ENCODE peak calls at places on chromosomes 5 and 9, in six cellular contexts. N, H, T, S, P and W are unnamed samples.

GRCh38 chr5:43037929-43038510 is 2.1 kb downstream of the ANXA2R start:
- DNase-seq in S (no peak), P (no peak), H (no peak), N (no peak), T (peak; percentile 84), W (no peak)

GRCh38 chr5:151079838-151080619 is 805 bp downstream of the TNIP1 start:
- DNase-seq in S (no peak), H (peak; percentile 60), P (no peak), T (peak; percentile 81), N (no peak), W (no peak)

GRCh38 chr9:21994526-21994995 is at the start of gene CDKN2B-AS1:
- DNase-seq in S (no peak), N (peak; percentile 63), H (peak; percentile 58), T (no peak), P (no peak), W (no peak)

GRCh38 chr9:79986437-79986836 is 414.7 kb downstream of the TLE4 start:
- DNase-seq in N (no peak), P (no peak), T (no peak), H (no peak), S (no peak), W (no peak)

GRCh38 chr5:34790087-34790486 is 48.9 kb upstream of the TTC23L start:
- DNase-seq in S (no peak), H (no peak), P (no peak), N (no peak), T (peak; percentile 11), W (no peak)

GRCh38 chr9:88826651-88827245 is 164.5 kb upstream of the S1PR3 start:
- DNase-seq in N (no peak), P (no peak), S (no peak), H (no peak), T (peak; percentile 87), W (no peak)

GRCh38 chr9:95506438-95506691 is 10.4 kb downstream of the PTCH1 start:
- DNase-seq in T (peak; percentile 45), N (no peak), P (peak; percentile 87), S (no peak), H (peak; percentile 32), W (no peak)

GRCh38 chr9:16505159-16505558 is 365.3 kb downstream of the BNC2 start:
- DNase-seq in P (no peak), T (peak; percentile 91), H (peak; percentile 69), N (no peak), S (no peak), W (no peak)

GRCh38 chr9:104686081-104686480 is 8.2 kb upstream of the OR13D1 start:
- DNase-seq in N (no peak), P (no peak), S (no peak), H (no peak), T (no peak), W (no peak)

DNA sequence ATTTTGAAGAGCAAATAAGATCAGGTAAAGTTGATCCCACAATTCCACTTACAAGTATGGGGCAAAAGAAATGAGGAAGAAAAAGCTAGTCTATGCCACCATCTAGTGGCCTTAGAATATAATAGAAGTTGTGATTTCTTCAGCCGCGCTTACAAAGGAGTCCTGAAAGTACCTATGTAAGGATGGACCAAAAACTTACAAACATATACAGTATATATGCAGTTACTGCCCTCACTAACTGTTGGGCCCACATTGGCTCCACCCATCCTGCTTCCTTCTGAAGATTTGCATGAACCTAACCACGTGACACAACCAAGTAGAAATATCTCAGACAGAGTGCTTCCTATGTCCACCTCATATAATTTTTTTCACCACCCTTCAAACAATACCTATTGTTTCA is 11.7 kb upstream of the OR13D1 start:
- DNase-seq in S (no peak), H (peak; percentile 39), N (no peak), P (no peak), T (peak; percentile 72), W (no peak)
- TF ChIP-seq CTCF in S (peak; percentile 20), H (peak; percentile 78), N (peak; percentile 41), P (no peak), T (peak; percentile 48), W (peak; percentile 59)

GRCh38 chr5:19960451-19960850 is 27.5 kb downstream of the CDH18 start:
- DNase-seq in T (no peak), S (no peak), N (no peak), P (no peak), H (no peak), W (no peak)

DNA sequence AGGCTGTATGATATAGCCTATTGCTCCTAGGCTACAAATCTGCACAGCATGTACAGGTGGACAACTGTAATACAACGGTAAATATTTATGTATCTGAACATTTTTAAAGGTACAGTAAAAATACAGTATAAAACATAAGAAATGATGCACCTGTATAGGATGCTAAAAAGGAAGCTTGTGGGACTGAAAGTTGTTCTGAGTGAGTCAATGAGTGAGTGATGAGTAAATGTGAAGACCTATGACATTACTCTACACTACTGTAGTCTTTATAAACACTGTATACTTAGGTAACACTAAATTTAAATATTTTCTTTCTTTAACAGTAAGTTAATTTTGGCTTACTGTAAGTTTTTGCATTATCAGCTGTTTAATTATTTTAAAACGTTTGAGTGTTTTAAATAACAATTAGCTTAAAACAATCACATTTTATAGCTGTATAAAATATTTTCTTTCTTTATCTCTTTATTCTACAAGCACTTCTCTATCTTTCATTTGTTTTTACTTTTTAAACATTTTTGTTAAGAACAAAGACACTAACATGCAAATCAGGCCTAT is 28.1 kb downstream of the CDH18 start:
- DNase-seq in H (no peak), S (no peak), T (no peak), N (no peak), P (no peak), W (no peak)
- TF ChIP-seq CTCF in H (no peak), S (no peak), T (no peak), N (no peak), P (no peak), W (no peak)

GRCh38 chr5:157487358-157487757 is 27.3 kb downstream of the NIPAL4 start:
- DNase-seq in N (no peak), H (no peak), T (no peak), S (no peak), P (no peak), W (no peak)

GRCh38 chr5:157485340-157485739 is 25.3 kb downstream of the NIPAL4 start:
- DNase-seq in T (no peak), N (no peak), H (no peak), S (no peak), P (no peak), W (no peak)

GRCh38 chr5:157484768-157485167 is 24.8 kb downstream of the NIPAL4 start:
- DNase-seq in H (no peak), S (no peak), P (peak; percentile 94), T (peak; percentile 25), N (peak; percentile 79), W (peak; percentile 65)

GRCh38 chr5:157486861-157487260 is 26.8 kb downstream of the NIPAL4 start:
- DNase-seq in S (no peak), H (no peak), N (no peak), T (no peak), P (no peak), W (no peak)

DNA sequence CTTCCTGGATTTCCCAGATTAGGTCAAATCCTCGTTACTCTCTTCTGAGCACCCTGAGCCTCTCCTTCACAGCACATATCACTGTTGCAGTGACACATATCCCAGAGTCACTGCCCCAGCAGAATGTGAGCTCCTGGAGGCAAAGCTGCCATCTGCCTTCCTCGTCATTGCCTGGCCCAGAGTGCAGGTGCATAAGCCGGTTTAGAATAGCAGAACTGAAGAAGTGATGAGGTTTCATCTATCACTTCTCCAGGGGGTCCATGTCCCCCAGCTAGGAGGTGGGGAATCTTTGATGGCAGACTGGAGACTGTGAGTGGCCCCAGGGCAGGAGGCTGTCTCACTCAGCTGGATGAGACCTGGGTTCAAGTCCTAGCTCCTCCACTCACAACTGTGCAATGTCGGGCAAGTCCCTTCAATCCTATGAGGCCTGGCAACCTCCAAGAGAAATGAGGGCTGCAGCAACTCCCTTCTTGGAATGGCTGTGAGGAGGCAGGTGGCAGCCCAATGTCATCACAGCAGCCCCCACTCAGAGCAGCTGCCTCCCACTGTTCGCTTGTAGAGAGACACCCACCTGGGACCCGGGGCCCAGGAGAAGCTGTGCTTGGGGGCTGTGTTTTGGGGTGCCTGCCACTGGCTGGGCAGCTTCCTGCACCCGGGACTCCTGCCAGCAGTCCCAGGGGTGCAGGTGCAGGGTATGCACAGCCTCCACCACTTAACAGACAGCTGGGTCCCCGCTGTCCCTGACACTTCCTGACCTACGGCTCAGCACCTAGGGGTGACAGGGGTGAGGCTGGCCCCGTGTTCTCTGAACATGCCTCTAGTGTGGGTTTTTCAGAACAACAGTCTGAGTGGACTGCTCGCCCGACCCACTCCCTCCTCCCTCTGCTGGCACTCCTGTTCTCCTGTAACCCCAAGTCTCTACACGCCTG is 26.1 kb downstream of the NIPAL4 start:
- DNase-seq in P (no peak), T (no peak), S (no peak), N (no peak), H (no peak), W (no peak)
- TF ChIP-seq CTCF in P (no peak), T (no peak), S (no peak), N (no peak), H (no peak), W (no peak)

GRCh38 chr5:149130932-149131273 is 10.4 kb upstream of the ABLIM3 start:
- DNase-seq in H (no peak), T (no peak), S (no peak), P (no peak), N (no peak), W (no peak)
- TF ChIP-seq CTCF in H (no peak), T (no peak), S (no peak), P (no peak), N (no peak), W (no peak)

DNA sequence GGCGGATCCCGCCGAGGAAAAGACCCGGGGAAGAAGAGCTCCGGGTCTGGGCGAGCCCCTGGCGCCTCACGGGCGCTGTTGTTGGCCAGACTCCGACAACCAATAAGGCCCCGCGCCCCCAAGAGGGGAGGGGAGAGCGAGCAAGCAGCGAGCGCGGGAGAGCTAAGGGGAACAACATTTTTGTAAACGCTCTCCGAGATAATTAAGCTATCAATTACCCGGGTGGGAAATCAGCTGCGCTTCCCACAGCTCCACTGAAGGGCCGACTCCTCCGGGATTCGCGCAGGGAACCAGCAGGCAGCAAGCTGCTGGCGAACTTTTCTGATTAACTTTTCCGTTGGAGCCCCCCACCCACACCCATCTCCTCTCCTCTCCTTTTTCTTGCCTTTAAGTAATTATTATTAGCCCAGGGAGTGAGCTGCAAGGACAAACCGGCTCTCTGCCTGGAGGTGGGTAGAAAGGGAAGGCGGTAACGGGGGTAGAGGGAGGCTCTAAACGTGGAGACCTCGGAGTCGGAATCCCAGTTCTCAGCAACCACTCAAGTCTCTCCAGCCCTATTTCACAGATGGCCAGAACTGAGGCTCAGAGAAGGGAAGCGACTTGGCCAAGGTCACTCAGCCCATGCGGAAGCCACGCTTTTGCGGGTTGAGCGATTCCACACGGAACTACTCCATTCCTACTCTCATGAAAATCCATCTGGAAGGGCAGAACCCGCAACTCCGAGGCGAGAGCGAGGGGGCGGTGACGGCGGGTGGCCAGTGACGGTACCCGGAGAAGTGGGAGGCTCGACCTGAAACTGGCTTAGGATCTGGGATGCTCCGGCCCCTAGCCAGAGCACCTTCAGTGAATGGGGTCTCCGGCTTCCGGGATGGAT is 1.3 kb downstream of the ASTN2 start:
- DNase-seq in N (no peak), H (no peak), P (peak; percentile 76), S (no peak), T (no peak), W (no peak)
- TF ChIP-seq CTCF in N (no peak), H (no peak), P (no peak), S (no peak), T (no peak), W (no peak)

DNA sequence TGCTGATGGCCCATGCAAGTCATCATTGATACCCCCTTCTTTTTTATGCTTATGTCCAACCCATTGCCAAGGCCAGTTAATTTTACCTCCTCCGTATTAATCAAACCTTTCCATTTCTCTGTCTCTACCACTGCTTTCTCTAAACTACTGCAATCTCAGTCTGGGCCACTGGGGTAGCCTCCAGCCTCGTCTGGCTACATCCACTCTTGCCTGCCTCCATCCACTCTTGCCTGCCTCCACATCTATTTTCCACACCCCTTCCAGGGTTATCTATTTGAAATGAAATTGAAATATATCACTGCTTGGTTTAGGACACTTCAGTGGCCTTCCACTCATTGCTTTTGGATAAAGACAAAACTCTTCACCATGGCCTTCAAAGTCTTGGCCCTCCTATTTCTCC is 425.3 kb upstream of the CLINT1 start:
- DNase-seq in S (no peak), H (no peak), T (no peak), N (no peak), P (no peak), W (no peak)
- TF ChIP-seq CTCF in S (no peak), H (no peak), T (no peak), N (no peak), P (no peak), W (no peak)